ENCODE peak calls at places on chromosomes 1 and 21, in eight cellular contexts. One of them, this sample, is unnamed. For H3K4me1 and H3K27me3, the result is how much of the 10 kb centered on the place peaks cover.

GRCh38 chr21:37546949-37547614 is 180.5 kb downstream of the DYRK1A start:
- DNase-seq in heart left ventricle: no peak
- DNase-seq in GM23248: peak
- DNase-seq in naive thymus-derived CD4-positive, alpha-beta T cell: peak
- DNase-seq in CD4-positive, CD25-positive, alpha-beta regulatory T cell: no peak
- DNase-seq in fibroblast of lung: no peak
- DNase-seq in hepatocyte: no peak
- DNase-seq in heart right ventricle: no peak
- DNase-seq in this sample: no peak

GRCh38 chr1:151832318-151832984 is 849 bp upstream of the RORC start:
- DNase-seq in heart right ventricle: peak
- DNase-seq in naive thymus-derived CD4-positive, alpha-beta T cell: no peak
- DNase-seq in GM23248: peak
- DNase-seq in CD4-positive, CD25-positive, alpha-beta regulatory T cell: no peak
- DNase-seq in heart left ventricle: peak
- DNase-seq in fibroblast of lung: peak
- DNase-seq in hepatocyte: peak
- DNase-seq in this sample: peak

GRCh38 chr1:244963231-244963826 is 99.0 kb upstream of the HNRNPU start:
- DNase-seq in naive thymus-derived CD4-positive, alpha-beta T cell: no peak
- DNase-seq in heart right ventricle: no peak
- DNase-seq in CD4-positive, CD25-positive, alpha-beta regulatory T cell: peak
- DNase-seq in hepatocyte: no peak
- DNase-seq in GM23248: peak
- DNase-seq in heart left ventricle: no peak
- DNase-seq in fibroblast of lung: peak
- DNase-seq in this sample: no peak

GRCh38 chr21:44557491-44558328 is 885 bp downstream of the KRTAP10-3 start:
- DNase-seq in GM23248: no peak
- DNase-seq in naive thymus-derived CD4-positive, alpha-beta T cell: no peak
- DNase-seq in CD4-positive, CD25-positive, alpha-beta regulatory T cell: no peak
- DNase-seq in fibroblast of lung: no peak
- DNase-seq in heart left ventricle: no peak
- DNase-seq in heart right ventricle: no peak
- DNase-seq in hepatocyte: no peak
- DNase-seq in this sample: no peak

GRCh38 chr1:221117133-221117532 is 237.9 kb downstream of the HLX start:
- DNase-seq in GM23248: peak
- DNase-seq in naive thymus-derived CD4-positive, alpha-beta T cell: no peak
- DNase-seq in heart left ventricle: no peak
- DNase-seq in fibroblast of lung: no peak
- DNase-seq in hepatocyte: no peak
- DNase-seq in heart right ventricle: no peak
- DNase-seq in CD4-positive, CD25-positive, alpha-beta regulatory T cell: no peak
- DNase-seq in this sample: no peak

GRCh38 chr1:107250169-107250568 is 109.3 kb downstream of the NTNG1 start:
- DNase-seq in naive thymus-derived CD4-positive, alpha-beta T cell: no peak
- DNase-seq in GM23248: no peak
- DNase-seq in CD4-positive, CD25-positive, alpha-beta regulatory T cell: no peak
- DNase-seq in heart left ventricle: no peak
- DNase-seq in hepatocyte: no peak
- DNase-seq in heart right ventricle: no peak
- DNase-seq in fibroblast of lung: no peak
- DNase-seq in this sample: no peak

GRCh38 chr1:49526672-49527071 is 497.1 kb downstream of the AGBL4 start:
- DNase-seq in fibroblast of lung: no peak
- DNase-seq in hepatocyte: no peak
- DNase-seq in CD4-positive, CD25-positive, alpha-beta regulatory T cell: no peak
- DNase-seq in heart right ventricle: no peak
- DNase-seq in heart left ventricle: no peak
- DNase-seq in GM23248: no peak
- DNase-seq in naive thymus-derived CD4-positive, alpha-beta T cell: no peak
- DNase-seq in this sample: no peak

GRCh38 chr1:48572632-48573258 is 100.7 kb upstream of the SPATA6 start:
- DNase-seq in CD4-positive, CD25-positive, alpha-beta regulatory T cell: peak
- DNase-seq in heart left ventricle: peak
- DNase-seq in naive thymus-derived CD4-positive, alpha-beta T cell: no peak
- DNase-seq in fibroblast of lung: peak
- DNase-seq in GM23248: peak
- DNase-seq in hepatocyte: peak
- DNase-seq in heart right ventricle: peak
- DNase-seq in this sample: peak

GRCh38 chr1:172167801-172168596 is 252.5 kb upstream of the C1orf105 start:
- DNase-seq in hepatocyte: no peak
- DNase-seq in heart left ventricle: no peak
- DNase-seq in fibroblast of lung: peak
- DNase-seq in CD4-positive, CD25-positive, alpha-beta regulatory T cell: no peak
- DNase-seq in heart right ventricle: no peak
- DNase-seq in GM23248: peak
- DNase-seq in naive thymus-derived CD4-positive, alpha-beta T cell: no peak
- DNase-seq in this sample: no peak

GRCh38 chr1:223700388-223700918 is 11.9 kb upstream of the CAPN2 start:
- DNase-seq in fibroblast of lung: peak
- DNase-seq in CD4-positive, CD25-positive, alpha-beta regulatory T cell: no peak
- DNase-seq in hepatocyte: no peak
- DNase-seq in GM23248: peak
- DNase-seq in heart right ventricle: no peak
- DNase-seq in heart left ventricle: no peak
- DNase-seq in naive thymus-derived CD4-positive, alpha-beta T cell: no peak
- DNase-seq in this sample: no peak

GRCh38 chr21:28473530-28474225 is 519.0 kb downstream of the LTN1 start:
- DNase-seq in naive thymus-derived CD4-positive, alpha-beta T cell: no peak
- DNase-seq in heart right ventricle: no peak
- DNase-seq in heart left ventricle: no peak
- DNase-seq in GM23248: peak
- DNase-seq in hepatocyte: no peak
- DNase-seq in fibroblast of lung: peak
- DNase-seq in CD4-positive, CD25-positive, alpha-beta regulatory T cell: no peak
- DNase-seq in this sample: no peak

GRCh38 chr1:95496792-95497191 is 262.8 kb downstream of the RWDD3 start:
- DNase-seq in heart left ventricle: no peak
- DNase-seq in hepatocyte: no peak
- DNase-seq in CD4-positive, CD25-positive, alpha-beta regulatory T cell: no peak
- DNase-seq in heart right ventricle: no peak
- DNase-seq in naive thymus-derived CD4-positive, alpha-beta T cell: no peak
- DNase-seq in fibroblast of lung: no peak
- DNase-seq in GM23248: no peak
- DNase-seq in this sample: no peak

GRCh38 chr1:214124281-214124805 is 136.6 kb downstream of the PROX1 start:
- DNase-seq in fibroblast of lung: no peak
- DNase-seq in heart right ventricle: no peak
- DNase-seq in GM23248: no peak
- DNase-seq in hepatocyte: no peak
- DNase-seq in heart left ventricle: no peak
- DNase-seq in naive thymus-derived CD4-positive, alpha-beta T cell: no peak
- DNase-seq in CD4-positive, CD25-positive, alpha-beta regulatory T cell: no peak
- DNase-seq in this sample: no peak

GRCh38 chr1:108574008-108574407 is 14.1 kb downstream of the EEIG2 start:
- DNase-seq in naive thymus-derived CD4-positive, alpha-beta T cell: no peak
- DNase-seq in heart right ventricle: no peak
- DNase-seq in heart left ventricle: no peak
- DNase-seq in fibroblast of lung: no peak
- DNase-seq in GM23248: no peak
- DNase-seq in hepatocyte: no peak
- DNase-seq in CD4-positive, CD25-positive, alpha-beta regulatory T cell: no peak
- DNase-seq in this sample: no peak

GRCh38 chr1:18145851-18146618 is 38.4 kb downstream of the IGSF21 start:
- DNase-seq in heart left ventricle: no peak
- DNase-seq in GM23248: no peak
- DNase-seq in fibroblast of lung: no peak
- DNase-seq in hepatocyte: no peak
- DNase-seq in CD4-positive, CD25-positive, alpha-beta regulatory T cell: no peak
- DNase-seq in heart right ventricle: no peak
- DNase-seq in naive thymus-derived CD4-positive, alpha-beta T cell: no peak
- DNase-seq in this sample: peak

DNA sequence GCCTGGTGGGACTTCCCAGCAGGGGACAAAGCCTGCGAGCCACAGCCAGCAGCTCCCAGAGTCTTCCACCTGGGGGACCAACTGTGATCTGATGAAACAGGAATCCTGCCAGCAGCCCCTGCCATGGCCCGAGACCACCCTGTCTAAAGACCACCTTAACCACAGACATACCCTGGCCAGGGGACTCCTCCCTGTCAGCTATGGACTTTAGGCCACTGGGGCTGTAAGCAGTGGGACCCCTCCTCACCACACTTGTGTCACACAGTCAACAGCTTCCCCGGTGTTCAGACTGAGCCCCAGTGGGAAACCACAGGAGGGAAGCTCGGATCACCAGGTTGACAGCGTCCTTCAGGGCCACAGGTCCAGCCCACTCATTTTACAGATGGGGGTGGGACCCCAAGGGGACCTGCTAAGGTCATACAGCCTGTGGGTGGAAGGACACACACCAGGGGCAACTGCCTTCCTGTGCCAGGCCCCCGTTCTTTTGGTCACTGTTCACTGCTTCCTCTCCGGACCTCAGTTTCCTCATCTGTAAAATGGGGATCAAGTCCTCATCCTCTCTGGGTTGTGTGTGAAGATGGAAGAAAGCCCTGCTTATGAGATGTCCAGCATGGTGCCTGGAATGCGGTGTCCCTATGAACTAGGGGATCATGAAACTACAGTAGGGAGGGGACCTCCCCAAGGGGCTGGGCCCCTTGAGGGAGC is 11.4 kb downstream of the EPHA2 start:
- DNase-seq in heart right ventricle: no peak
- DNase-seq in hepatocyte: no peak
- DNase-seq in CD4-positive, CD25-positive, alpha-beta regulatory T cell: no peak
- DNase-seq in naive thymus-derived CD4-positive, alpha-beta T cell: no peak
- DNase-seq in GM23248: no peak
- DNase-seq in fibroblast of lung: no peak
- DNase-seq in heart left ventricle: peak
- DNase-seq in this sample: peak
- H3K4me1 ChIP-seq in heart right ventricle: half or more
- H3K4me1 ChIP-seq in hepatocyte: half or more
- H3K4me1 ChIP-seq in CD4-positive, CD25-positive, alpha-beta regulatory T cell: under half
- H3K4me1 ChIP-seq in naive thymus-derived CD4-positive, alpha-beta T cell: under half
- H3K4me1 ChIP-seq in GM23248: under half
- H3K4me1 ChIP-seq in fibroblast of lung: under half
- H3K4me1 ChIP-seq in heart left ventricle: under half
- H3K4me1 ChIP-seq in this sample: under half

DNA sequence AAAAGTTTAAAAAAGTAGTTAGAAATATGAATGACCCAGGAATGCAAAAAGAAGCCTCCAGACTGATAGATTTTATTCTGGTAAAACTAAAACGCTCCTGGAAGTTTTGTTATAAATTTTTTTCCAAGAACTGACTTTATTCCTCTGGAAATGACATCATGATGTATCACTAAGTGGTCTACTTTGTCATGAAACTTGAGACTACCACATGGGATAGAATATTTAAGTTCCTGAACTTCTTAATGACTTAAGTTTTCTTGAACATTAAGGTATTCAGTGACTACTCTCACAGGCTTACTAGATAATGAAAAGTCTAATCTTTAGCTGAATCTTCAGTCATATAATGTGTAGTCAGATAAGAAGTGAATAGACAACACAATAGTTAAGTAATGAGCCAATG is 842.2 kb downstream of the USP25 start:
- DNase-seq in hepatocyte: no peak
- DNase-seq in GM23248: peak
- DNase-seq in naive thymus-derived CD4-positive, alpha-beta T cell: no peak
- DNase-seq in CD4-positive, CD25-positive, alpha-beta regulatory T cell: no peak
- DNase-seq in heart left ventricle: no peak
- DNase-seq in fibroblast of lung: no peak
- DNase-seq in heart right ventricle: no peak
- DNase-seq in this sample: no peak
- H3K27ac ChIP-seq in hepatocyte: no peak
- H3K27ac ChIP-seq in GM23248: peak
- H3K27ac ChIP-seq in naive thymus-derived CD4-positive, alpha-beta T cell: no peak
- H3K27ac ChIP-seq in CD4-positive, CD25-positive, alpha-beta regulatory T cell: no peak
- H3K27ac ChIP-seq in heart left ventricle: no peak
- H3K27ac ChIP-seq in fibroblast of lung: no peak
- H3K27ac ChIP-seq in heart right ventricle: no peak
- H3K27ac ChIP-seq in this sample: no peak

GRCh38 chr1:36589006-36589405 is 106.3 kb upstream of the CSF3R start:
- DNase-seq in naive thymus-derived CD4-positive, alpha-beta T cell: no peak
- DNase-seq in fibroblast of lung: no peak
- DNase-seq in heart right ventricle: no peak
- DNase-seq in heart left ventricle: no peak
- DNase-seq in hepatocyte: no peak
- DNase-seq in GM23248: no peak
- DNase-seq in CD4-positive, CD25-positive, alpha-beta regulatory T cell: no peak
- DNase-seq in this sample: no peak
- H3K27me3 ChIP-seq in naive thymus-derived CD4-positive, alpha-beta T cell: under half
- H3K27me3 ChIP-seq in fibroblast of lung: under half
- H3K27me3 ChIP-seq in heart right ventricle: under half
- H3K27me3 ChIP-seq in heart left ventricle: under half
- H3K27me3 ChIP-seq in hepatocyte: half or more
- H3K27me3 ChIP-seq in GM23248: half or more
- H3K27me3 ChIP-seq in CD4-positive, CD25-positive, alpha-beta regulatory T cell: under half
- H3K27me3 ChIP-seq in this sample: under half

GRCh38 chr1:91889717-91890459 is 3.9 kb upstream of the TGFBR3 start:
- DNase-seq in hepatocyte: peak
- DNase-seq in heart right ventricle: no peak
- DNase-seq in fibroblast of lung: peak
- DNase-seq in CD4-positive, CD25-positive, alpha-beta regulatory T cell: peak
- DNase-seq in naive thymus-derived CD4-positive, alpha-beta T cell: no peak
- DNase-seq in heart left ventricle: no peak
- DNase-seq in GM23248: peak
- DNase-seq in this sample: no peak
- H3K4me1 ChIP-seq in hepatocyte: under half
- H3K4me1 ChIP-seq in heart right ventricle: under half
- H3K4me1 ChIP-seq in fibroblast of lung: under half
- H3K4me1 ChIP-seq in CD4-positive, CD25-positive, alpha-beta regulatory T cell: under half
- H3K4me1 ChIP-seq in naive thymus-derived CD4-positive, alpha-beta T cell: under half
- H3K4me1 ChIP-seq in heart left ventricle: under half
- H3K4me1 ChIP-seq in GM23248: under half
- H3K4me1 ChIP-seq in this sample: under half

DNA sequence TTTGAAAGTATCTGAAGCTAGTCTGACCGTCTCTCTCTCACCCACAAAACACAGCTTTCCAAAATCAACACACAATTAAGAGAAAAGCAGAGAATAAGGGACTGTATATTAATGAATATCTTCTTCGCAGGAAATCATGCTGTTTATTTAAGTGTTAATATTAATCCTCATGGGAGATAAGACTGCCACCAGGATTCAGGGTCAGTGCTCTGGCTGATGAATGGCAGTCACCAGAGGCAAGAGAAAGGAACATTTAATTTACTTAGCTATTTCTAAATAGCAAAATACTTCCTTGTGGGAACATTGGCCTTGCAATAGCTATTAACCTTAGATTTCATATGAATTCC is 2.2 kb downstream of the SCYL3 start:
- DNase-seq in heart right ventricle: no peak
- DNase-seq in CD4-positive, CD25-positive, alpha-beta regulatory T cell: no peak
- DNase-seq in fibroblast of lung: no peak
- DNase-seq in heart left ventricle: no peak
- DNase-seq in hepatocyte: no peak
- DNase-seq in GM23248: no peak
- DNase-seq in naive thymus-derived CD4-positive, alpha-beta T cell: no peak
- DNase-seq in this sample: no peak
- H3K27ac ChIP-seq in heart right ventricle: no peak
- H3K27ac ChIP-seq in CD4-positive, CD25-positive, alpha-beta regulatory T cell: peak
- H3K27ac ChIP-seq in fibroblast of lung: no peak
- H3K27ac ChIP-seq in heart left ventricle: no peak
- H3K27ac ChIP-seq in hepatocyte: peak
- H3K27ac ChIP-seq in GM23248: no peak
- H3K27ac ChIP-seq in naive thymus-derived CD4-positive, alpha-beta T cell: peak
- H3K27ac ChIP-seq in this sample: no peak

GRCh38 chr21:38664821-38665220 is 140.9 kb upstream of the ETS2 start:
- DNase-seq in naive thymus-derived CD4-positive, alpha-beta T cell: no peak
- DNase-seq in GM23248: peak
- DNase-seq in CD4-positive, CD25-positive, alpha-beta regulatory T cell: no peak
- DNase-seq in heart right ventricle: no peak
- DNase-seq in heart left ventricle: no peak
- DNase-seq in hepatocyte: no peak
- DNase-seq in fibroblast of lung: peak
- DNase-seq in this sample: no peak
- H3K27me3 ChIP-seq in naive thymus-derived CD4-positive, alpha-beta T cell: under half
- H3K27me3 ChIP-seq in GM23248: half or more
- H3K27me3 ChIP-seq in CD4-positive, CD25-positive, alpha-beta regulatory T cell: under half
- H3K27me3 ChIP-seq in heart right ventricle: under half
- H3K27me3 ChIP-seq in heart left ventricle: under half
- H3K27me3 ChIP-seq in hepatocyte: half or more
- H3K27me3 ChIP-seq in fibroblast of lung: half or more
- H3K27me3 ChIP-seq in this sample: under half